ENCODE peak calls at places on chromosome 15, in four cellular contexts. N, W, Q and K are unnamed samples.

GRCh38 chr15:76100361-76100760 is 40.6 kb downstream of the TMEM266 start:
- DNase-seq in W (no peak), Q (no peak), N (no peak), K (no peak)

GRCh38 chr15:99911824-99912223 is 178.6 kb upstream of the LYSMD4 start:
- DNase-seq in N (no peak), W (no peak), Q (no peak), K (no peak)

GRCh38 chr15:20341901-20342605 is 199.5 kb downstream of the GOLGA6L6 start:
- DNase-seq in N (peak; percentile 90), W (peak; percentile 63), Q (peak; percentile 70), K (no peak)

GRCh38 chr15:101406796-101407195 is 82.7 kb downstream of the PCSK6 start:
- DNase-seq in Q (no peak), W (no peak), N (no peak), K (no peak)

GRCh38 chr15:51970981-51971352 is 611 bp downstream of the LEO1 start:
- DNase-seq in N (no peak), W (no peak), Q (no peak), K (no peak)

GRCh38 chr15:90553248-90553745 is 23.6 kb downstream of the CRTC3 start:
- DNase-seq in N (no peak), Q (no peak), W (no peak), K (peak; percentile 21)

GRCh38 chr15:38669160-38669505 is 104.5 kb upstream of the RASGRP1 start:
- DNase-seq in N (no peak), Q (no peak), W (no peak), K (no peak)

GRCh38 chr15:28931828-28932227 is 46.1 kb downstream of the APBA2 start:
- DNase-seq in W (no peak), N (no peak), Q (no peak), K (no peak)

GRCh38 chr15:66374179-66374578 is 12.5 kb upstream of the MAP2K1 start:
- DNase-seq in N (no peak), Q (no peak), W (no peak), K (no peak)

GRCh38 chr15:87755226-87755625 is 501.3 kb downstream of the NTRK3 start:
- DNase-seq in W (no peak), N (no peak), Q (no peak), K (no peak)

GRCh38 chr15:73753250-73754130 is at the start of gene INSYN1:
- DNase-seq in W (no peak), N (no peak), Q (peak; percentile 80), K (no peak)

GRCh38 chr15:92687183-92687582 is 31.6 kb upstream of the FAM174B start:
- DNase-seq in N (no peak), Q (no peak), W (no peak), K (no peak)

GRCh38 chr15:25810631-25811077 is 52.5 kb downstream of the ATP10A start:
- DNase-seq in W (no peak), Q (no peak), N (no peak), K (no peak)

GRCh38 chr15:70512772-70513362 is 250.5 kb downstream of the UACA start:
- DNase-seq in W (peak; percentile 52), N (peak; percentile 73), Q (no peak), K (no peak)

GRCh38 chr15:45684533-45684932 is 49.7 kb downstream of the SQOR start:
- DNase-seq in N (no peak), W (no peak), Q (no peak), K (no peak)

GRCh38 chr15:28101201-28101600 is 2.1 kb upstream of the OCA2 start:
- DNase-seq in N (no peak), Q (no peak), W (no peak), K (no peak)

GRCh38 chr15:23506762-23507161 is 58.7 kb upstream of the MKRN3 start:
- DNase-seq in N (no peak), Q (no peak), W (no peak), K (no peak)

GRCh38 chr15:63655683-63656372 is 58.6 kb downstream of the FBXL22 start:
- DNase-seq in Q (no peak), W (no peak), N (no peak), K (no peak)

GRCh38 chr15:60804986-60805949 is 326.3 kb upstream of the ICE2 start:
- DNase-seq in N (no peak), W (no peak), Q (no peak), K (no peak)

GRCh38 chr15:30984542-30984941 is 6.9 kb downstream of the MTMR10 start:
- DNase-seq in N (no peak), W (no peak), Q (no peak), K (peak; percentile 39)

GRCh38 chr15:31768055-31768454 is 262.3 kb upstream of the CHRNA7 start:
- DNase-seq in Q (no peak), N (no peak), W (no peak), K (no peak)

GRCh38 chr15:94075349-94075748 is 156.0 kb upstream of the MCTP2 start:
- DNase-seq in W (no peak), N (no peak), Q (peak; percentile 78), K (no peak)

GRCh38 chr15:47475336-47475735 is 242.0 kb upstream of the SEMA6D start:
- DNase-seq in N (no peak), Q (no peak), W (no peak), K (no peak)

GRCh38 chr15:37793851-37794250 is 140.6 kb upstream of the TMCO5A start:
- DNase-seq in N (no peak), W (no peak), Q (no peak), K (no peak)

GRCh38 chr15:63374686-63375520 is 6.7 kb downstream of the CA12 start:
- DNase-seq in Q (no peak), N (peak; percentile 71), W (no peak), K (no peak)

GRCh38 chr15:88218557-88219214 is 37.9 kb downstream of the NTRK3 start:
- DNase-seq in W (no peak), N (no peak), Q (no peak), K (peak; percentile 36)

GRCh38 chr15:91472316-91472756 is 372.3 kb downstream of the SV2B start:
- DNase-seq in Q (no peak), W (no peak), N (no peak), K (no peak)

GRCh38 chr15:34799149-34799824 is 3.9 kb upstream of the ACTC1 start:
- DNase-seq in Q (peak; percentile 45), W (no peak), N (no peak), K (no peak)

GRCh38 chr15:58987036-58987435 is 427 bp upstream of the RNF111 start:
- DNase-seq in N (no peak), Q (no peak), W (no peak), K (no peak)

GRCh38 chr15:48644827-48645557 is 517 bp downstream of the FBN1 start:
- DNase-seq in W (no peak), Q (peak; percentile 79), N (peak; percentile 57), K (peak; percentile 81)

GRCh38 chr15:48644498-48644826 is 1.0 kb downstream of the FBN1 start:
- DNase-seq in N (no peak), W (no peak), Q (peak; percentile 67), K (no peak)

GRCh38 chr15:48643776-48644497 is 1.6 kb downstream of the FBN1 start:
- DNase-seq in N (no peak), Q (no peak), W (no peak), K (no peak)

GRCh38 chr15:48646364-48646763 is 855 bp upstream of the FBN1 start:
- DNase-seq in Q (no peak), W (no peak), N (no peak), K (no peak)

DNA sequence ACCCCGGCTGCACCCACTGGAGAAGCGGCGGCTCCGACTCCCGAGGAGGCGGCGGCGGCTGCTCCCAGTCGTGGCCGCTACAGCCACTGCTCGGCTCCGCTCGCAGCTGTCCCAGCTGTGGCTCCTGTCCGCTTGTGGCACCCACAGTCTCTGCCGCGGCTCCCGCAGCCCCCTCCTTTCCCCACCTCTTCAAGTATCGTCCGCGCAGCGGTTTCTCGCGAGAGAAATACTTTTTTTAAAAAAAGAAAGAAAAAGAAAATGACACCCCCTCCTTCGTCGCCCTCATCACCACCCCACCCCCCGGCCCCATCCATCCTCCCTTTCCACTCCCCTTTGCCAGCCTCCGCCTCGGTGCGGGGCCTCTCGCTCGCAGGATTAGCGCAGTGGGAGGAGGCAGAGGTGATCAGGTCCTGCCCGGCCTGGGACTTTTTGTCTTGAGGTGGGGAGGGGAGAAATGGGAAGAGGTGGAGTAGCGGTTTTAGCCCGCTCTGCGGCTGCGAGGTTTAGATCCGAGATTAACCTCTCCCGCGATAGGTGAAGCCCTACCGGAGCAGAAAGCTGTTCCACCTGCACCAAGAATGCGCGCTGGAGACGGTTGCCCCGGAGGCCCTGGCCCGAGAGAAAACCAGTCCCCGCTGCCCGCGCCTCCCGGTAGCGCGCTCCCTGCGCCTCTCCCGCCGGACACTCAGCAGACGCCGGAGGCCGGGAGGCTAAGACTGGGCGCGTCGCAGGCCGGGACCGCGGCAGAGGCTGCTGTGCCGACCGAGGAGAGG is at the start of gene FBN1:
- DNase-seq in W (peak; percentile 51), Q (peak; percentile 87), N (peak; percentile 46), K (peak; percentile 86)
- H3K27ac ChIP-seq in W (peak within 1 kb of the TSS; percentile 89), Q (peak within 1 kb of the TSS; percentile 74), N (peak within 1 kb of the TSS; percentile 86), K (peak within 1 kb of the TSS; percentile 87)

GRCh38 chr15:68213991-68214837 is 9.1 kb upstream of the CALML4 start:
- DNase-seq in Q (no peak), N (peak; percentile 27), W (no peak), K (no peak)
- H3K27ac ChIP-seq in Q (no peak overlapping the region), N (no peak overlapping the region), W (no peak overlapping the region), K (no peak overlapping the region)

GRCh38 chr15:85541744-85542143 is 161.3 kb downstream of the AKAP13 start:
- DNase-seq in N (no peak), Q (no peak), W (no peak), K (no peak)
- H3K27ac ChIP-seq in N (peak overlapping the region; percentile 78), Q (no peak overlapping the region), W (no peak overlapping the region), K (no peak overlapping the region)

GRCh38 chr15:78148392-78149067 is 632 bp upstream of the IDH3A start:
- DNase-seq in Q (no peak), W (no peak), N (no peak), K (no peak)
- H3K27ac ChIP-seq in Q (no peak overlapping the region), W (no peak overlapping the region), N (peak overlapping the region; percentile 88), K (no peak overlapping the region)

GRCh38 chr15:36595625-36596024 is 16.2 kb downstream of the CDIN1 start:
- DNase-seq in Q (no peak), W (no peak), N (no peak), K (no peak)

GRCh38 chr15:36596915-36597314 is 17.5 kb downstream of the CDIN1 start:
- DNase-seq in Q (no peak), W (no peak), N (no peak), K (no peak)

GRCh38 chr15:36599824-36600365 is 20.5 kb downstream of the CDIN1 start:
- DNase-seq in Q (no peak), W (no peak), N (no peak), K (no peak)

GRCh38 chr15:36601497-36601932 is 22.1 kb downstream of the CDIN1 start:
- DNase-seq in W (no peak), Q (no peak), N (no peak), K (peak; percentile 14)

GRCh38 chr15:36598529-36599177 is 19.2 kb downstream of the CDIN1 start:
- DNase-seq in N (no peak), Q (no peak), W (no peak), K (no peak)
- H3K27ac ChIP-seq in N (no peak overlapping the region), Q (no peak overlapping the region), W (no peak overlapping the region), K (no peak overlapping the region)

GRCh38 chr15:33154366-33155166 is 39.9 kb downstream of the FMN1 start:
- DNase-seq in W (peak; percentile 42), Q (no peak), N (peak; percentile 71), K (no peak)
- H3K27ac ChIP-seq in W (peak overlapping the region; percentile 66), Q (no peak overlapping the region), N (peak overlapping the region; percentile 58), K (no peak overlapping the region)

GRCh38 chr15:95898746-95899145 is 431.8 kb upstream of the NR2F2 start:
- DNase-seq in Q (no peak), W (no peak), N (no peak), K (no peak)
- H3K27ac ChIP-seq in Q (no peak overlapping the region), W (no peak overlapping the region), N (no peak overlapping the region), K (no peak overlapping the region)